ENCODE peak calls at places on chromosomes 12 and 14, in four cellular contexts. One of them, this sample, is unnamed.

GRCh38 chr12:26287666-26288408 is 92.5 kb downstream of the SSPN start:
- DNase-seq in NCI-H748 treated with DMSO at 0.1 percent for 48 hours: no peak
- DNase-seq in fibroblast of lung: peak
- DNase-seq in AG09309: peak
- DNase-seq in this sample: no peak

GRCh38 chr14:68564826-68565760 is 227.8 kb downstream of the ZFP36L1 start:
- DNase-seq in NCI-H748 treated with DMSO at 0.1 percent for 48 hours: no peak
- DNase-seq in fibroblast of lung: peak
- DNase-seq in AG09309: no peak
- DNase-seq in this sample: no peak

GRCh38 chr12:48542300-48542928 is 17.0 kb downstream of the OR8S1 start:
- DNase-seq in NCI-H748 treated with DMSO at 0.1 percent for 48 hours: peak
- DNase-seq in fibroblast of lung: peak
- DNase-seq in AG09309: no peak
- DNase-seq in this sample: peak

GRCh38 chr12:56723889-56724659 is 1.0 kb downstream of the NACA start:
- DNase-seq in NCI-H748 treated with DMSO at 0.1 percent for 48 hours: no peak
- DNase-seq in fibroblast of lung: peak
- DNase-seq in AG09309: peak
- DNase-seq in this sample: no peak

GRCh38 chr12:129723260-129723659 is 180.6 kb downstream of the TMEM132D start:
- DNase-seq in NCI-H748 treated with DMSO at 0.1 percent for 48 hours: no peak
- DNase-seq in fibroblast of lung: no peak
- DNase-seq in AG09309: no peak
- DNase-seq in this sample: no peak

GRCh38 chr12:28191018-28191595 is 851 bp downstream of the CCDC91 start:
- DNase-seq in NCI-H748 treated with DMSO at 0.1 percent for 48 hours: no peak
- DNase-seq in fibroblast of lung: peak
- DNase-seq in AG09309: no peak
- DNase-seq in this sample: no peak

GRCh38 chr14:43789458-43789857 is 717.6 kb downstream of the FSCB start:
- DNase-seq in NCI-H748 treated with DMSO at 0.1 percent for 48 hours: peak
- DNase-seq in fibroblast of lung: no peak
- DNase-seq in AG09309: no peak
- DNase-seq in this sample: no peak

GRCh38 chr12:24760162-24760561 is 188.7 kb downstream of the BCAT1 start:
- DNase-seq in NCI-H748 treated with DMSO at 0.1 percent for 48 hours: peak
- DNase-seq in fibroblast of lung: no peak
- DNase-seq in AG09309: no peak
- DNase-seq in this sample: no peak

GRCh38 chr14:74290415-74290814 is 12.3 kb downstream of the ABCD4 start:
- DNase-seq in NCI-H748 treated with DMSO at 0.1 percent for 48 hours: no peak
- DNase-seq in fibroblast of lung: peak
- DNase-seq in AG09309: no peak
- DNase-seq in this sample: no peak

GRCh38 chr12:94710933-94711332 is 60.6 kb upstream of the TMCC3 start:
- DNase-seq in NCI-H748 treated with DMSO at 0.1 percent for 48 hours: no peak
- DNase-seq in fibroblast of lung: peak
- DNase-seq in AG09309: no peak
- DNase-seq in this sample: peak

GRCh38 chr14:84826349-84826748 is 703.6 kb upstream of the FLRT2 start:
- DNase-seq in NCI-H748 treated with DMSO at 0.1 percent for 48 hours: no peak
- DNase-seq in fibroblast of lung: peak
- DNase-seq in AG09309: no peak
- DNase-seq in this sample: no peak

GRCh38 chr12:65821336-65821735 is 2.9 kb upstream of the HMGA2 start:
- DNase-seq in NCI-H748 treated with DMSO at 0.1 percent for 48 hours: no peak
- DNase-seq in fibroblast of lung: peak
- DNase-seq in AG09309: no peak
- DNase-seq in this sample: no peak

GRCh38 chr12:3523728-3524127 is 32.7 kb downstream of the PRMT8 start:
- DNase-seq in NCI-H748 treated with DMSO at 0.1 percent for 48 hours: no peak
- DNase-seq in fibroblast of lung: no peak
- DNase-seq in AG09309: no peak
- DNase-seq in this sample: no peak

GRCh38 chr12:4586500-4586899 is 24.5 kb downstream of the DYRK4 start:
- DNase-seq in NCI-H748 treated with DMSO at 0.1 percent for 48 hours: no peak
- DNase-seq in fibroblast of lung: no peak
- DNase-seq in AG09309: no peak
- DNase-seq in this sample: no peak

GRCh38 chr12:4288296-4289019 is 14.9 kb downstream of the CCND2 start:
- DNase-seq in NCI-H748 treated with DMSO at 0.1 percent for 48 hours: no peak
- DNase-seq in fibroblast of lung: no peak
- DNase-seq in AG09309: no peak
- DNase-seq in this sample: no peak

GRCh38 chr12:107115119-107115518 is 21.8 kb upstream of the CRY1 start:
- DNase-seq in NCI-H748 treated with DMSO at 0.1 percent for 48 hours: no peak
- DNase-seq in fibroblast of lung: no peak
- DNase-seq in AG09309: no peak
- DNase-seq in this sample: no peak

GRCh38 chr12:54193437-54193836 is 4.7 kb upstream of the SMUG1 start:
- DNase-seq in NCI-H748 treated with DMSO at 0.1 percent for 48 hours: no peak
- DNase-seq in fibroblast of lung: no peak
- DNase-seq in AG09309: no peak
- DNase-seq in this sample: no peak